ENCODE peak calls at places on chromosomes 16 and 17, in four cellular contexts. T is stomach, Y is Peyer's patch, N is brain microvascular endothelial cell. K is an unnamed sample.

GRCh38 chr17:74920306-74920620 is 2.8 kb downstream of the USH1G start:
- DNase-seq in T (no peak), N (no peak), Y (no peak), K (no peak)

GRCh38 chr17:12070561-12070960 is 49.9 kb downstream of the MAP2K4 start:
- DNase-seq in Y (no peak), N (peak), T (no peak), K (no peak)

GRCh38 chr17:44005865-44006580 is 1.6 kb downstream of the NAGS start:
- DNase-seq in T (peak), N (no peak), Y (peak), K (no peak)

GRCh38 chr17:63950940-63951907 is 19.1 kb upstream of the CD79B start:
- DNase-seq in N (no peak), Y (peak), T (peak), K (no peak)

GRCh38 chr17:18217412-18218015 is 7.9 kb upstream of the LLGL1 start:
- DNase-seq in Y (peak), N (peak), T (peak), K (peak)

GRCh38 chr16:56911771-56912541 is 20.0 kb upstream of the HERPUD1 start:
- DNase-seq in T (peak), Y (no peak), N (peak), K (no peak)

GRCh38 chr17:70622382-70623260 is 453.3 kb downstream of the KCNJ2 start:
- DNase-seq in N (peak), T (peak), Y (peak), K (peak)

GRCh38 chr16:75097941-75098897 is 18.4 kb downstream of the LDHD start:
- DNase-seq in Y (no peak), N (no peak), T (peak), K (peak)

GRCh38 chr16:58339452-58339938 is 44.7 kb upstream of the PRSS54 start:
- DNase-seq in T (no peak), N (no peak), Y (no peak), K (no peak)

GRCh38 chr16:49986351-49987124 is 38.5 kb upstream of the CNEP1R1 start:
- DNase-seq in N (peak), Y (no peak), T (peak), K (no peak)

GRCh38 chr16:16073884-16074781 is 124.7 kb downstream of the ABCC1 start:
- DNase-seq in N (peak), T (peak), Y (no peak), K (no peak)

GRCh38 chr17:44862278-44862914 is 14.7 kb downstream of the HIGD1B start:
- DNase-seq in N (no peak), Y (no peak), T (no peak), K (no peak)

GRCh38 chr16:80569440-80570105 is 28.8 kb downstream of the DYNLRB2 start:
- DNase-seq in Y (no peak), N (peak), T (no peak), K (no peak)

GRCh38 chr17:3960764-3961163 is 3.5 kb downstream of the ATP2A3 start:
- DNase-seq in Y (no peak), N (peak), T (no peak), K (no peak)

GRCh38 chr16:73059779-73060178 is 11.9 kb upstream of the ZFHX3 start:
- DNase-seq in T (no peak), N (no peak), Y (no peak), K (no peak)

GRCh38 chr17:31111183-31111582 is 16.4 kb downstream of the NF1 start:
- DNase-seq in T (no peak), Y (no peak), N (no peak), K (no peak)

GRCh38 chr16:4976611-4977145 is 18.5 kb downstream of the SEC14L5 start:
- DNase-seq in N (no peak), T (peak), Y (peak), K (no peak)

GRCh38 chr17:58665946-58666857 is 25.6 kb downstream of the TEX14 start:
- DNase-seq in T (no peak), Y (no peak), N (no peak), K (no peak)

GRCh38 chr16:55949518-55949917 is 74.3 kb upstream of the CES5A start:
- DNase-seq in T (no peak), N (peak), Y (no peak), K (no peak)

GRCh38 chr16:56041556-56042140 is 149.6 kb upstream of the GNAO1 start:
- DNase-seq in N (no peak), T (no peak), Y (no peak), K (no peak)

GRCh38 chr16:80233097-80233835 is 307.5 kb upstream of the DYNLRB2 start:
- DNase-seq in Y (no peak), T (no peak), N (peak), K (no peak)

GRCh38 chr16:22643886-22644285 is 133.2 kb downstream of the NPIPB5 start:
- DNase-seq in T (no peak), N (no peak), Y (no peak), K (no peak)

GRCh38 chr16:82983390-82983789 is 356.6 kb downstream of the CDH13 start:
- DNase-seq in N (no peak), T (no peak), Y (no peak), K (no peak)

GRCh38 chr17:33964344-33964979 is 290.6 kb upstream of the CCL2 start:
- DNase-seq in T (no peak), N (no peak), Y (no peak), K (no peak)

GRCh38 chr17:78256705-78257559 is 25.5 kb downstream of the TMEM235 start:
- DNase-seq in N (no peak), Y (no peak), T (no peak), K (no peak)

GRCh38 chr17:58587713-58588117 is 73.3 kb upstream of the MTMR4 start:
- DNase-seq in T (peak), N (peak), Y (peak), K (peak)

GRCh38 chr17:21283482-21284318 is 811 bp upstream of the MAP2K3 start:
- DNase-seq in N (peak), Y (no peak), T (peak), K (no peak)

GRCh38 chr17:17127730-17128291 is 78.3 kb downstream of the PLD6 start:
- DNase-seq in Y (no peak), N (no peak), T (no peak), K (no peak)

GRCh38 chr17:7883781-7884386 is 4.7 kb upstream of the CHD3 start:
- DNase-seq in N (no peak), T (no peak), Y (no peak), K (no peak)

GRCh38 chr17:56636276-56636675 is 42.8 kb downstream of the NOG start:
- DNase-seq in Y (no peak), N (no peak), T (no peak), K (no peak)

GRCh38 chr17:74245145-74245817 is 28.8 kb upstream of the DNAI2 start:
- DNase-seq in T (no peak), N (no peak), Y (no peak), K (peak)

GRCh38 chr16:69565611-69566436 is at the start of gene NFAT5:
- DNase-seq in Y (peak), T (peak), N (peak), K (peak)

GRCh38 chr17:1644493-1645206 is 882 bp downstream of the SCARF1 start:
- DNase-seq in N (no peak), T (no peak), Y (no peak), K (no peak)

GRCh38 chr17:70955441-70955840 is 786.1 kb downstream of the KCNJ2 start:
- DNase-seq in Y (no peak), T (no peak), N (no peak), K (no peak)

GRCh38 chr17:45672792-45673191 is 111.3 kb upstream of the CRHR1 start:
- DNase-seq in N (no peak), Y (no peak), T (no peak), K (no peak)

GRCh38 chr17:38746893-38747384 is 1.2 kb downstream of the PCGF2 start:
- DNase-seq in N (no peak), T (no peak), Y (no peak), K (no peak)

GRCh38 chr16:17404903-17405691 is 65.7 kb downstream of the XYLT1 start:
- DNase-seq in T (no peak), Y (no peak), N (no peak), K (peak)

GRCh38 chr16:30185683-30186421 is 2.5 kb downstream of the CORO1A start:
- DNase-seq in N (no peak), Y (peak), T (peak), K (no peak)

GRCh38 chr16:50692999-50693781 is at the start of gene NOD2:
- DNase-seq in T (peak), Y (no peak), N (no peak), K (peak)

GRCh38 chr16:56493815-56494214 is 26.0 kb downstream of the BBS2 start:
- DNase-seq in N (no peak), T (no peak), Y (no peak), K (no peak)

GRCh38 chr16:88417684-88418476 is 35.1 kb downstream of the ZNF469 start:
- DNase-seq in T (no peak), N (no peak), Y (no peak), K (no peak)
- H3K27ac ChIP-seq in T (no peak), N (no peak), Y (no peak), K (no peak)

GRCh38 chr16:70759666-70760065 is 41.3 kb downstream of the VAC14 start:
- DNase-seq in Y (no peak), N (no peak), T (no peak), K (no peak)

GRCh38 chr16:70757183-70757582 is 43.8 kb downstream of the VAC14 start:
- DNase-seq in Y (no peak), N (no peak), T (no peak), K (no peak)

GRCh38 chr16:70761656-70762055 is 39.3 kb downstream of the VAC14 start:
- DNase-seq in Y (no peak), N (no peak), T (no peak), K (no peak)

GRCh38 chr16:70758786-70759185 is 42.2 kb downstream of the VAC14 start:
- DNase-seq in Y (no peak), N (no peak), T (no peak), K (no peak)

GRCh38 chr16:70760221-70760620 is 40.7 kb downstream of the VAC14 start:
- DNase-seq in N (no peak), Y (no peak), T (no peak), K (no peak)
- H3K27ac ChIP-seq in N (peak), Y (peak), T (peak), K (no peak)

GRCh38 chr17:76386966-76387765 is 2.8 kb downstream of the SPHK1 start:
- DNase-seq in Y (peak), T (no peak), N (no peak), K (no peak)

GRCh38 chr17:76385892-76386786 is 1.7 kb downstream of the SPHK1 start:
- DNase-seq in T (peak), Y (peak), N (peak), K (no peak)

GRCh38 chr17:76384222-76384986 is at the start of gene SPHK1:
- DNase-seq in T (peak), Y (peak), N (peak), K (peak)

GRCh38 chr17:76383645-76384221 is 676 bp upstream of the SPHK1 start:
- DNase-seq in N (peak), T (peak), Y (peak), K (no peak)

DNA sequence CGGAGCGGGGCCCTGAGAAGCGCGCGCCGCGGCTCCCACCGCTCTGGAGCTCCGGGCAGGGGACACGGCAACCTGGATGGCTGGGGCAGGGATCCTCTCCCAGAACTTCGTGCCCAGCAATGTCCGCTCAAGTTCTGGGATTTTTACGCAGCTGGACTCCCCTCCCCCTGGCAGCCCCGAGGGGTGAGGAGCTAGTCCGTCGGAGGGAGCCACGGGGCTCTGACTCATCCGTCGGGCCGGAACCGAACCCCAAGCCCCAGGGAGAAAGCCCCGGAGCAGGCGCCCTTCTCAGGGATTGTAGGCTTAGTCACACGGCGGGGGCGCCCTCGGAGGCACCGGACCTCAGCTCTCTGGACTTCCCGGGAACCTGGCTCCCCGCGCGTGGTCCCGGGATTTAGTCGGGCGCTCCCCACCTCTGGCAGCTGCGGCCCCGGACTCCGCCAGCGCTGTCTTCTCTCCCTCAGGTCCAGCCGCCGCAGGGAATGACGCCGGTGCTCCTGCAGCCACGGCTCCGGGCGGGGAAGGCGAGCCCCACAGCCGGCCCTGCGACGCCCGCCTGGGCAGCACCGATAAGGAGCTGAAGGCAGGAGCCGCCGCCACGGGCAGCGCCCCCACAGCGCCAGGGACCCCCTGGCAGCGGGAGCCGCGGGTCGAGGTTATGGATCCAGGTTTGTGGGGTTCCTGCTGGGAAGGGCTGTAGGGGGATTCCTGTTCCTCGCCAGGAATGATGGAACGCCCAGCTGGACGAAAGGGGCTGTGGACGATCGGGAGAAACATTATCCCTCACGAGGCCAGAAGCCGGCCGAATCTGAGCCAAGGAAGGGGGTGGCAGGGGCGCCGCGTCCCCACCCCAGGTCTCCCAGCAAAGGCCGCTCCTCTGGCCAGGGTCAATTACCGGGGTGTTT is 830 bp downstream of the SPHK1 start:
- DNase-seq in T (peak), N (peak), Y (peak), K (no peak)
- H3K27ac ChIP-seq in T (peak), N (peak), Y (peak), K (no peak)

GRCh38 chr17:50634915-50635719 is 436 bp downstream of the ABCC3 start:
- DNase-seq in Y (no peak), N (no peak), T (no peak), K (no peak)
- H3K27ac ChIP-seq in Y (peak), N (no peak), T (peak), K (no peak)

GRCh38 chr17:29143894-29144293 is 36.3 kb downstream of the MYO18A start:
- DNase-seq in Y (peak), T (no peak), N (peak), K (no peak)
- H3K27ac ChIP-seq in Y (no peak), T (no peak), N (no peak), K (peak)

GRCh38 chr17:76867578-76868175 is 527 bp upstream of the MGAT5B start:
- DNase-seq in T (no peak), Y (no peak), N (peak), K (no peak)
- H3K27ac ChIP-seq in T (no peak), Y (no peak), N (no peak), K (no peak)

DNA sequence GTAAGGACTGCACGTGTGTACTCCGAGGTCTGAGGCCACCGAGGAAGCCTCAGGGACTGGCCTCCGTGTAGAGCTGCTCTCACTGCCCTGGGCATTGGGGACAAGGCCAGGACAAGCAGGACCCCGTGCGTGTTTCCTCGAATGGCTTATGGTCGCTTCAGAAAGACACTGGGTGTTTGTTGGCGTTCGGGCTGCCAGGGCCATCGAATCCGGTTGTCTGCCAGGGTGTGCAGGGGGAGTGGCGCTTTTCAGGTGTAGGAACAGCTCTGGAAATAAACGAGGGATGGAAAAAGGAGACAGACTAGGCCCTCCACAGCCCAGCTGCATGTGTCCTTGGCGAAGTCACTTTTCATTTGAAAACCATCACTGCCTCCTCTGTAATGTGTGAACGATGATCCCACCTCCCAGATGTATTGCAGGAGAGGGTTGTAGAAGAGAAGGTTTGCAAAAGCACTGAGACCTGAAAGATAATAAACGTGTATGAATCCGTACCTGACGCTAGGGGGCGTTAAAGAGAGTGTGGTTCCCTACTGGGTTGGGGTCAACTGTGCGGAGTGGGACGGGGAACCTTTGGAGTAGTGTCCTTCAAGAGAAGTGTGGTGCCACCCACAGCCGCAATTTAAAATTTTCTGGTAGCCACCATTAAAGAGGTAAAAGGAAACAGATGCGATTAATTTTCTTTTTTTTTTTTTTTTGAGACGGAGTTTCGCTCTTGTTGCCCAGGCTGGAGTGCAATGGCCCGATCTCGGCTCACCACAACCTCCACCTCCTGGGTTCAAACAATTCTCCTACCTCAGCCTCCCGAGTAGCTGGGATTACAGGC is 2.1 kb upstream of the ZSCAN10 start:
- DNase-seq in N (no peak), T (no peak), Y (no peak), K (no peak)
- H3K27ac ChIP-seq in N (no peak), T (peak), Y (no peak), K (no peak)